ENCODE peak calls at places on chromosomes 7 and 10, in four cellular contexts. Q, R, N and Z are unnamed samples. For H3K36me3, the result is how much of the 10 kb centered on the place peaks cover.

GRCh38 chr7:48126037-48126436 is 37.0 kb downstream of the UPP1 start:
- DNase-seq in R (no peak), Q (no peak), N (no peak), Z (no peak)

GRCh38 chr10:115915429-115915828 is 357.6 kb downstream of the GFRA1 start:
- DNase-seq in N (no peak), R (no peak), Q (no peak), Z (no peak)

GRCh38 chr7:151415375-151416112 is 5.7 kb upstream of the WDR86 start:
- DNase-seq in N (peak), R (no peak), Q (no peak), Z (no peak)

GRCh38 chr7:132518102-132518838 is 58.0 kb downstream of the PLXNA4 start:
- DNase-seq in Q (peak), R (peak), N (peak), Z (no peak)

GRCh38 chr7:157016352-157017041 is 6.0 kb upstream of the MNX1 start:
- DNase-seq in Q (peak), R (no peak), N (no peak), Z (no peak)

GRCh38 chr10:13276749-13277394 is 23.0 kb downstream of the PHYH start:
- DNase-seq in N (no peak), R (peak), Q (no peak), Z (no peak)

GRCh38 chr7:107404740-107405537 is 64.9 kb upstream of the GPR22 start:
- DNase-seq in Q (peak), N (no peak), R (peak), Z (no peak)

GRCh38 chr7:136030867-136031318 is 53.7 kb upstream of the MTPN start:
- DNase-seq in R (peak), N (no peak), Q (no peak), Z (no peak)

GRCh38 chr7:30020535-30020934 is 6.0 kb downstream of the FKBP14 start:
- DNase-seq in N (no peak), Q (no peak), R (no peak), Z (no peak)

GRCh38 chr7:102202556-102202955 is 84.1 kb upstream of the SH2B2 start:
- DNase-seq in Q (no peak), R (no peak), N (no peak), Z (no peak)

GRCh38 chr10:51063659-51064535 is 10.4 kb upstream of the PRKG1 start:
- DNase-seq in R (peak), N (no peak), Q (peak), Z (no peak)

GRCh38 chr10:76034236-76035009 is 603.0 kb downstream of the LRMDA start:
- DNase-seq in Q (no peak), N (no peak), R (no peak), Z (peak)

GRCh38 chr10:86671985-86672710 is 3.8 kb downstream of the LDB3 start:
- DNase-seq in R (no peak), Q (peak), N (no peak), Z (peak)

GRCh38 chr10:43897765-43898419 is 249.2 kb upstream of the ZNF32 start:
- DNase-seq in R (no peak), N (no peak), Q (no peak), Z (no peak)

GRCh38 chr10:119768455-119769094 is 42.7 kb downstream of the INPP5F start:
- DNase-seq in Q (no peak), N (no peak), R (no peak), Z (no peak)

GRCh38 chr10:132443605-132443997 is 46.6 kb downstream of the PWWP2B start:
- DNase-seq in Q (no peak), N (peak), R (peak), Z (peak)

GRCh38 chr10:96687317-96688012 is 32.8 kb downstream of the PIK3AP1 start:
- DNase-seq in Q (no peak), N (no peak), R (no peak), Z (no peak)

GRCh38 chr7:149714910-149715471 is 58.4 kb downstream of the ZNF467 start:
- DNase-seq in N (no peak), R (peak), Q (no peak), Z (no peak)

GRCh38 chr7:41139789-41140188 is 563.1 kb downstream of the INHBA start:
- DNase-seq in N (no peak), R (no peak), Q (no peak), Z (no peak)

GRCh38 chr7:82029236-82029635 is 259.4 kb upstream of the HGF start:
- DNase-seq in R (no peak), Q (no peak), N (no peak), Z (no peak)

GRCh38 chr7:130560972-130561371 is 69.1 kb downstream of the MEST start:
- DNase-seq in N (no peak), R (peak), Q (peak), Z (no peak)

GRCh38 chr7:156895024-156895780 is 2.2 kb upstream of the LMBR1 start:
- DNase-seq in R (no peak), Q (no peak), N (no peak), Z (peak)

GRCh38 chr10:125201108-125201524 is 40.8 kb upstream of the CTBP2 start:
- DNase-seq in R (peak), N (no peak), Q (no peak), Z (no peak)

GRCh38 chr7:157433628-157434027 is 96.8 kb downstream of the DNAJB6 start:
- DNase-seq in N (no peak), R (no peak), Q (no peak), Z (no peak)

GRCh38 chr7:139870406-139870805 is 41.3 kb downstream of the TBXAS1 start:
- DNase-seq in N (no peak), Q (no peak), R (no peak), Z (no peak)

GRCh38 chr7:130294314-130294713 is 1.4 kb downstream of the CPA4 start:
- DNase-seq in N (no peak), R (no peak), Q (no peak), Z (no peak)

GRCh38 chr7:2107386-2108085 is 125.2 kb downstream of the MAD1L1 start:
- DNase-seq in R (no peak), Q (no peak), N (peak), Z (no peak)

GRCh38 chr7:35253680-35254495 is at the start of gene TBX20:
- DNase-seq in Q (peak), N (peak), R (no peak), Z (no peak)

GRCh38 chr10:30818010-30818660 is 188.6 kb upstream of the LYZL2 start:
- DNase-seq in Q (no peak), R (peak), N (peak), Z (no peak)

GRCh38 chr7:46080595-46081159 is 159.6 kb upstream of the IGFBP3 start:
- DNase-seq in N (peak), Q (no peak), R (peak), Z (no peak)

GRCh38 chr7:42161723-42162122 is 75.3 kb downstream of the GLI3 start:
- DNase-seq in R (peak), N (no peak), Q (no peak), Z (no peak)

GRCh38 chr10:30928742-30929141 is 102.9 kb downstream of the ZNF438 start:
- DNase-seq in R (no peak), N (no peak), Q (no peak), Z (no peak)

GRCh38 chr10:84267503-84268126 is 22.8 kb downstream of the RGR start:
- DNase-seq in R (peak), N (peak), Q (peak), Z (no peak)

GRCh38 chr7:30459591-30460245 is 18.9 kb downstream of the NOD1 start:
- DNase-seq in Q (no peak), R (peak), N (peak), Z (peak)

GRCh38 chr10:58157076-58157766 is 110.5 kb downstream of the IPMK start:
- DNase-seq in R (peak), N (peak), Q (no peak), Z (no peak)

GRCh38 chr7:27409311-27409710 is 166.7 kb downstream of the EVX1 start:
- DNase-seq in Q (no peak), R (no peak), N (no peak), Z (no peak)

DNA sequence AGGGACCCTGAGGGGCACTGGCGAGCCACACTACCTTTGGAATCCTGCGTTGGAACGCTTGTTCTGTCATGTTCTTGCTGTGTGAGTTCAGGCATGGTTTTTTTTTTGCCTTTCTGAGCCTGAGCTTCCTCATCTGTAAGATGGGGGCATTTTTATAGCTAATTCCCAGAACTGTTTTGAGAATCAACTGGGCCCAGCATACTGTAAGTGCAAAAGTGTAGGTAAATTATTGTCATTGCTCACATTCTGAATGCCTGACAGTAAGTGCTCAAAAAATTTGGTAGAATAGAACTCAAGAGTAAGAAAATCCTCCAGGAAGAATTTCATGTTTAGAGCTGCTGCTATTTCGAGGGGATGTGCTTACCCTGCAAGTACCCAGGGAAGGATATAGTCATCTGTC is 22.2 kb downstream of the SLC25A28 start:
- DNase-seq in N (no peak), R (no peak), Q (no peak), Z (no peak)
- H3K36me3 ChIP-seq in N (under half), R (under half), Q (under half), Z (under half)

DNA sequence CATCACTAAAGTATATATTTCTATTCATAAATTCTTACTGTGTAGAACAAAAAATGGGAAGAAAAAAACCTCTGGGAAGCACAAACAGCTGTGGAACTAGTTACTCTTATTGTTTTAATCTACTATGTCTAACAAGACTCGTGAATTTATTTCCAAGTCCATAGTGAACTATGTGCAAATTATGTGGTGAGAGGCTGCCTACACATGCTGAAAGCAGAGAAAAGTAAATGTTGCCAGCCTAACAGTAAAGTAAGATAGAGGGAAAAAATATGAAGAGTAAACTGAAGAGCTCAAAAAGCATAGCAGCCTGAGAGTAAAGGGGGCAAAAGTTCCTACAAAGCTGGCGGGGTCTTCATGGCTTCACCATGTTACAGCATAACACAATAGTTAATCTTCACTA is 3.0 kb downstream of the GDI2 start:
- DNase-seq in Q (no peak), R (no peak), N (no peak), Z (no peak)
- H3K4me3 ChIP-seq in Q (peak), R (peak), N (peak), Z (no peak)

GRCh38 chr7:137888254-137888653 is 41.5 kb upstream of the DGKI start:
- DNase-seq in R (no peak), Q (no peak), N (no peak), Z (no peak)

GRCh38 chr7:137895301-137896201 is 48.8 kb upstream of the DGKI start:
- DNase-seq in Q (no peak), R (no peak), N (no peak), Z (no peak)

GRCh38 chr7:137890449-137890916 is 43.7 kb upstream of the DGKI start:
- DNase-seq in Q (no peak), N (no peak), R (no peak), Z (no peak)

GRCh38 chr7:137891016-137891655 is 44.4 kb upstream of the DGKI start:
- DNase-seq in N (no peak), R (no peak), Q (no peak), Z (no peak)

DNA sequence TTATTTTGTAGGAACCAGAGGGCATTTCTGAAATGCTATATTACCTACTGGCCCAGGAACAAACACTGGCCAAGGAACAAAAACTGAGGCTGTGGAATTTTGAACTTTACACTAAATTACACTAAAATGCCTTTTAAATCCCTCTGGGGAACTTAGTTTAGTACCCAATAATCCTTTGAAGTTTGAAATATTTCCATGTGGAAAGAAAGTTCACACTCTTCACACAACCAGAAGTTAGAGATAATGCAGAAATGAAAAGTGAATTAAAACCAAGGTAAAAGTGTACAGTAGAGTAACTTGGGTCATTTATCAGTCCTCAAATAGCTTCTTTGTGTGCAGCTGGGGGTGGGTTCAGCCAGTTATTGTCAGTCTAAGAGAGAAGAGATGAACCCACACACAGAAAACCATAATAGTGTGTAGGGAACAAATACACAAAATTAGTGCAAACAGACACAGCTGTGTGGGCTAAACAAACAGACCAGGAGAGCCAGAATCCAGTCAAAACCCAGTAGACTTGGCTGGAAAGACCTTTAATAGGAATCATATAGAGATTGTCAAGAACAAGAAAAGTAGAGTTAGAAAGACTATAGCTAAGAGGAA is 46.5 kb upstream of the DGKI start:
- DNase-seq in N (no peak), R (no peak), Q (no peak), Z (no peak)
- H3K36me3 ChIP-seq in N (under half), R (under half), Q (under half), Z (under half)

DNA sequence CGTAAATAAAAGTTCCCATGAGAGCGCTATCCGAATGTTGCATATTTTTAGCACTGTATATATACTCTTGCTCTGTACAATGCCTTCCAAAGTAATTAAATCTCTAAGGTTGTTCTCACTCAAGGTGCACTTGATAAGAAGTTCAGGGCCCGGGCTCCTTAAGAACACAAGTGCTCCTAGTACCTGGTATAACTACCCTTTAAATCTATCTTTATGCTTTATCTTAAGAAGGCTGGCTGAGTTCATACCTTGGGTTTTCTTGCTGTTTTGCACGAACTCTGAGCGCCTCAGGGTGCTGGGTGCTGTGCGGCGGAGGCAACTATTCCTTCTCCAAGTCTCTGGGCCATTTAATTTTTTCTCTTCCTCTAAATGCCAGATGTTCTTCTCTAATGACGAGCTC is 80.4 kb downstream of the DNMBP start:
- DNase-seq in N (no peak), Q (no peak), R (no peak), Z (no peak)
- H3K4me3 ChIP-seq in N (no peak), Q (no peak), R (no peak), Z (no peak)

GRCh38 chr10:101967713-101968112 is 88.3 kb downstream of the ARMH3 start:
- DNase-seq in N (no peak), Q (no peak), R (peak), Z (no peak)
- H3K36me3 ChIP-seq in N (under half), Q (under half), R (under half), Z (under half)

GRCh38 chr7:11191574-11192220 is 218.0 kb downstream of the PHF14 start:
- DNase-seq in Q (peak), R (no peak), N (no peak), Z (no peak)

GRCh38 chr7:11194492-11194891 is 220.8 kb downstream of the PHF14 start:
- DNase-seq in N (no peak), Q (no peak), R (no peak), Z (no peak)

GRCh38 chr7:11193888-11194287 is 220.2 kb downstream of the PHF14 start:
- DNase-seq in R (no peak), N (no peak), Q (no peak), Z (no peak)

GRCh38 chr7:11192506-11192905 is 218.8 kb downstream of the PHF14 start:
- DNase-seq in Q (no peak), R (no peak), N (no peak), Z (no peak)

DNA sequence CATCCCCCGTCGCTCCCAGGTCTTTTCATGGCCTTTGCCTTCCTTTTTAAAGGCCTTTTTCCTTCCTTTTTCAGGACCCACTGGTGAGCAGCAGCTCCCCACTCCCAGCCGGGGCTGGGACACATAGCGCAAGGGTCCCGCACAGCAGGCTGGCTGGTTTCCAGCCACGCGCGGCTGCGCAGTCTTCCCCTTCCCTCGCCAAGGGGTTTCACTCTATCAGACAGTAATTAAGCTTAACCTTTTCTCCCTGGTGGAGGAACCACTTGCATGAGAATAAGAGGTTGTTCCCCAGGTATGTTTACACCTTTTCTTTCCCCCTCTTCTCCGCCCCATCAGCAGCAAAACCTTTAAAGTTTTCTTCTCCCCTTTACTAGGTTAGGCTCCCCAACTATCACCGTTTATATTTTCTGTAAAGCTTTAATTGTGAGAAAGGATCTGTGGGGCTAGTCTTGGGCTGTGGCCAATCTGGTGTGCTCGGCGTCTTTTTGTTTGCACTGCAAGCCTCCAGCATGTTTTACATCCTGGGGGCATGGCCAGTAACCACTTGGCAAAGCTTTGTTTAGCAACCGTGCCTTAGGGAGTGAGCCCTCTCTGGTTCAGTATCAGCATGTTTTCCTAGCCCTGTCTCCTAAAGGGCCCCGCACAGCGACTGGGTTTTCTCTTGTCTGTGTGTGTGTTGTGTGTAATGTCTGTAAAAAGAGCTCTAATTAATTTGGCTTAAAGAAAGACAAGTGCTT is 219.6 kb downstream of the PHF14 start:
- DNase-seq in Q (peak), N (peak), R (peak), Z (no peak)
- H3K4me3 ChIP-seq in Q (peak), N (peak), R (no peak), Z (no peak)

DNA sequence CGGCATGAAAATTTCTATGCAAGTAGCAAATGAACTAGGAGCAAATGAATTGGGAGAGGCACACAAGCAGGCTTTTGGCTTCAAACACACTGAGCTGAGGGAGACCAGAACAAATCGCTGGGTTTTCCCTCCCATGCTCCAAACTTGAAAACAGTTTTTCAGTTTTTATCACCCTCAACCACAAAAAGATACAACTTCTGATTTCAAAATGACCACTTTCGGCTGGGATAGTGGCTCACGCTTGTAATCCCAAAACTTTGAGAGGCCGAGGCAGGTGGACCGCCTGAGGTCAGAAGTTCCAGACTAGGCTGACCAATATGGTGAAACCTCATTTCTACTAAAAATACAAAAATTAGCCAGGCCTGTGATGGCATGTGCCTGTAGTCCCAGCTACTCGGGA is 9.0 kb upstream of the CHUK start:
- DNase-seq in Q (no peak), R (no peak), N (no peak), Z (no peak)
- H3K36me3 ChIP-seq in Q (under half), R (under half), N (under half), Z (under half)